ENCODE peak calls at places on chromosomes 13 and 19, in eight cellular contexts. One of them, this sample, is unnamed.

GRCh38 chr19:41433171-41433570 is 6.0 kb upstream of the B3GNT8 start:
- DNase-seq in lower lobe of right lung: no peak
- DNase-seq in HS-5: no peak
- DNase-seq in GDM1: no peak
- DNase-seq in sciatic nerve: no peak
- DNase-seq in GM03348: no peak
- DNase-seq in AG10803: no peak
- DNase-seq in KG1: no peak
- DNase-seq in this sample: no peak

GRCh38 chr19:16445238-16446107 is 26.3 kb downstream of the EPS15L1 start:
- DNase-seq in lower lobe of right lung: no peak
- DNase-seq in HS-5: peak
- DNase-seq in GDM1: peak
- DNase-seq in sciatic nerve: no peak
- DNase-seq in GM03348: no peak
- DNase-seq in AG10803: peak
- DNase-seq in KG1: peak
- DNase-seq in this sample: no peak

GRCh38 chr13:96141032-96141431 is 51.1 kb downstream of the HS6ST3 start:
- DNase-seq in lower lobe of right lung: no peak
- DNase-seq in HS-5: no peak
- DNase-seq in GDM1: no peak
- DNase-seq in sciatic nerve: no peak
- DNase-seq in GM03348: no peak
- DNase-seq in AG10803: peak
- DNase-seq in KG1: no peak
- DNase-seq in this sample: no peak

GRCh38 chr13:106061781-106062180 is 473.7 kb downstream of the EFNB2 start:
- DNase-seq in lower lobe of right lung: no peak
- DNase-seq in HS-5: no peak
- DNase-seq in GDM1: no peak
- DNase-seq in sciatic nerve: no peak
- DNase-seq in GM03348: no peak
- DNase-seq in AG10803: no peak
- DNase-seq in KG1: no peak
- DNase-seq in this sample: no peak

GRCh38 chr19:12482505-12482886 is 2.1 kb downstream of the ZNF709 start:
- DNase-seq in lower lobe of right lung: no peak
- DNase-seq in HS-5: no peak
- DNase-seq in GDM1: peak
- DNase-seq in sciatic nerve: no peak
- DNase-seq in GM03348: no peak
- DNase-seq in AG10803: no peak
- DNase-seq in KG1: no peak
- DNase-seq in this sample: no peak

GRCh38 chr13:39490136-39490535 is 112.9 kb downstream of the LHFPL6 start:
- DNase-seq in lower lobe of right lung: no peak
- DNase-seq in HS-5: no peak
- DNase-seq in GDM1: no peak
- DNase-seq in sciatic nerve: no peak
- DNase-seq in GM03348: no peak
- DNase-seq in AG10803: no peak
- DNase-seq in KG1: no peak
- DNase-seq in this sample: no peak

GRCh38 chr19:16615788-16616187 is 12.2 kb downstream of the MED26 start:
- DNase-seq in lower lobe of right lung: no peak
- DNase-seq in HS-5: no peak
- DNase-seq in GDM1: no peak
- DNase-seq in sciatic nerve: no peak
- DNase-seq in GM03348: no peak
- DNase-seq in AG10803: no peak
- DNase-seq in KG1: no peak
- DNase-seq in this sample: no peak

GRCh38 chr19:33177417-33177976 is 16.6 kb upstream of the LRP3 start:
- DNase-seq in lower lobe of right lung: no peak
- DNase-seq in HS-5: no peak
- DNase-seq in GDM1: no peak
- DNase-seq in sciatic nerve: no peak
- DNase-seq in GM03348: no peak
- DNase-seq in AG10803: no peak
- DNase-seq in KG1: peak
- DNase-seq in this sample: no peak

GRCh38 chr13:71873418-71874276 is 6.6 kb upstream of the DACH1 start:
- DNase-seq in lower lobe of right lung: no peak
- DNase-seq in HS-5: no peak
- DNase-seq in GDM1: no peak
- DNase-seq in sciatic nerve: no peak
- DNase-seq in GM03348: no peak
- DNase-seq in AG10803: no peak
- DNase-seq in KG1: no peak
- DNase-seq in this sample: no peak

GRCh38 chr19:35206379-35206778 is 22.2 kb downstream of the FAM187B start:
- DNase-seq in lower lobe of right lung: no peak
- DNase-seq in HS-5: no peak
- DNase-seq in GDM1: no peak
- DNase-seq in sciatic nerve: no peak
- DNase-seq in GM03348: no peak
- DNase-seq in AG10803: no peak
- DNase-seq in KG1: no peak
- DNase-seq in this sample: no peak

GRCh38 chr13:84446972-84447700 is 564.9 kb upstream of the SLITRK1 start:
- DNase-seq in lower lobe of right lung: peak
- DNase-seq in HS-5: no peak
- DNase-seq in GDM1: no peak
- DNase-seq in sciatic nerve: no peak
- DNase-seq in GM03348: peak
- DNase-seq in AG10803: peak
- DNase-seq in KG1: no peak
- DNase-seq in this sample: no peak

GRCh38 chr19:2081873-2082810 is 14.0 kb downstream of the MOB3A start:
- DNase-seq in lower lobe of right lung: peak
- DNase-seq in HS-5: no peak
- DNase-seq in GDM1: no peak
- DNase-seq in sciatic nerve: no peak
- DNase-seq in GM03348: no peak
- DNase-seq in AG10803: no peak
- DNase-seq in KG1: peak
- DNase-seq in this sample: no peak

GRCh38 chr13:106507560-106508274 is 27.7 kb downstream of the EFNB2 start:
- DNase-seq in lower lobe of right lung: no peak
- DNase-seq in HS-5: peak
- DNase-seq in GDM1: no peak
- DNase-seq in sciatic nerve: no peak
- DNase-seq in GM03348: peak
- DNase-seq in AG10803: peak
- DNase-seq in KG1: no peak
- DNase-seq in this sample: no peak

GRCh38 chr19:1651061-1651547 is 1.3 kb downstream of the TCF3 start:
- DNase-seq in lower lobe of right lung: no peak
- DNase-seq in HS-5: no peak
- DNase-seq in GDM1: no peak
- DNase-seq in sciatic nerve: no peak
- DNase-seq in GM03348: peak
- DNase-seq in AG10803: peak
- DNase-seq in KG1: no peak
- DNase-seq in this sample: no peak

GRCh38 chr13:40331802-40332201 is 334.6 kb downstream of the FOXO1 start:
- DNase-seq in lower lobe of right lung: no peak
- DNase-seq in HS-5: no peak
- DNase-seq in GDM1: no peak
- DNase-seq in sciatic nerve: no peak
- DNase-seq in GM03348: no peak
- DNase-seq in AG10803: no peak
- DNase-seq in KG1: no peak
- DNase-seq in this sample: no peak

GRCh38 chr13:105165449-105166125 is 1369.9 kb downstream of the EFNB2 start:
- DNase-seq in lower lobe of right lung: peak
- DNase-seq in HS-5: no peak
- DNase-seq in GDM1: no peak
- DNase-seq in sciatic nerve: no peak
- DNase-seq in GM03348: no peak
- DNase-seq in AG10803: no peak
- DNase-seq in KG1: no peak
- DNase-seq in this sample: no peak

GRCh38 chr13:66805657-66806056 is 424.5 kb downstream of the PCDH9 start:
- DNase-seq in lower lobe of right lung: no peak
- DNase-seq in HS-5: no peak
- DNase-seq in GDM1: no peak
- DNase-seq in sciatic nerve: no peak
- DNase-seq in GM03348: no peak
- DNase-seq in AG10803: no peak
- DNase-seq in KG1: no peak
- DNase-seq in this sample: no peak

GRCh38 chr13:107138468-107138867 is 570.5 kb upstream of the ARGLU1 start:
- DNase-seq in lower lobe of right lung: no peak
- DNase-seq in HS-5: no peak
- DNase-seq in GDM1: no peak
- DNase-seq in sciatic nerve: no peak
- DNase-seq in GM03348: no peak
- DNase-seq in AG10803: no peak
- DNase-seq in KG1: no peak
- DNase-seq in this sample: no peak

GRCh38 chr19:47110521-47111080 is 3.0 kb downstream of the ZC3H4 start:
- DNase-seq in lower lobe of right lung: no peak
- DNase-seq in HS-5: no peak
- DNase-seq in GDM1: no peak
- DNase-seq in sciatic nerve: no peak
- DNase-seq in GM03348: no peak
- DNase-seq in AG10803: no peak
- DNase-seq in KG1: no peak
- DNase-seq in this sample: no peak

GRCh38 chr13:35699805-35700204 is 223.3 kb upstream of the MAB21L1 start:
- DNase-seq in lower lobe of right lung: no peak
- DNase-seq in HS-5: no peak
- DNase-seq in GDM1: no peak
- DNase-seq in sciatic nerve: peak
- DNase-seq in GM03348: peak
- DNase-seq in AG10803: peak
- DNase-seq in KG1: no peak
- DNase-seq in this sample: no peak

GRCh38 chr19:843180-843835 is 2.5 kb downstream of the PRTN3 start:
- DNase-seq in lower lobe of right lung: peak
- DNase-seq in HS-5: no peak
- DNase-seq in GDM1: no peak
- DNase-seq in sciatic nerve: peak
- DNase-seq in GM03348: peak
- DNase-seq in AG10803: no peak
- DNase-seq in KG1: no peak
- DNase-seq in this sample: no peak

GRCh38 chr19:31499281-31499680 is 150.0 kb upstream of the TSHZ3 start:
- DNase-seq in lower lobe of right lung: no peak
- DNase-seq in HS-5: no peak
- DNase-seq in GDM1: no peak
- DNase-seq in sciatic nerve: no peak
- DNase-seq in GM03348: no peak
- DNase-seq in AG10803: no peak
- DNase-seq in KG1: no peak
- DNase-seq in this sample: no peak

GRCh38 chr13:21625366-21625765 is 21.4 kb upstream of the MICU2 start:
- DNase-seq in lower lobe of right lung: no peak
- DNase-seq in HS-5: no peak
- DNase-seq in GDM1: peak
- DNase-seq in sciatic nerve: no peak
- DNase-seq in GM03348: peak
- DNase-seq in AG10803: peak
- DNase-seq in KG1: no peak
- DNase-seq in this sample: no peak

GRCh38 chr13:113564331-113565023 is 20.1 kb upstream of the TFDP1 start:
- DNase-seq in lower lobe of right lung: peak
- DNase-seq in HS-5: no peak
- DNase-seq in GDM1: no peak
- DNase-seq in sciatic nerve: peak
- DNase-seq in GM03348: no peak
- DNase-seq in AG10803: no peak
- DNase-seq in KG1: no peak
- DNase-seq in this sample: no peak

GRCh38 chr13:24671367-24672117 is 8.7 kb upstream of the ATP12A start:
- DNase-seq in lower lobe of right lung: no peak
- DNase-seq in HS-5: peak
- DNase-seq in GDM1: no peak
- DNase-seq in sciatic nerve: no peak
- DNase-seq in GM03348: peak
- DNase-seq in AG10803: peak
- DNase-seq in KG1: peak
- DNase-seq in this sample: peak

GRCh38 chr19:58317481-58318072 is 9.2 kb upstream of the ZSCAN22 start:
- DNase-seq in lower lobe of right lung: no peak
- DNase-seq in HS-5: no peak
- DNase-seq in GDM1: no peak
- DNase-seq in sciatic nerve: no peak
- DNase-seq in GM03348: peak
- DNase-seq in AG10803: peak
- DNase-seq in KG1: no peak
- DNase-seq in this sample: no peak

GRCh38 chr13:38255600-38255999 is 94.1 kb upstream of the UFM1 start:
- DNase-seq in lower lobe of right lung: no peak
- DNase-seq in HS-5: no peak
- DNase-seq in GDM1: no peak
- DNase-seq in sciatic nerve: no peak
- DNase-seq in GM03348: no peak
- DNase-seq in AG10803: no peak
- DNase-seq in KG1: no peak
- DNase-seq in this sample: no peak

GRCh38 chr13:25249001-25249543 is 38.2 kb downstream of the MTMR6 start:
- DNase-seq in lower lobe of right lung: no peak
- DNase-seq in HS-5: no peak
- DNase-seq in GDM1: no peak
- DNase-seq in sciatic nerve: no peak
- DNase-seq in GM03348: peak
- DNase-seq in AG10803: peak
- DNase-seq in KG1: no peak
- DNase-seq in this sample: no peak

GRCh38 chr13:28622286-28622685 is 36.6 kb upstream of the POMP start:
- DNase-seq in lower lobe of right lung: peak
- DNase-seq in HS-5: no peak
- DNase-seq in GDM1: no peak
- DNase-seq in sciatic nerve: no peak
- DNase-seq in GM03348: no peak
- DNase-seq in AG10803: no peak
- DNase-seq in KG1: no peak
- DNase-seq in this sample: no peak

GRCh38 chr19:1590641-1591397 is 1.8 kb downstream of the MBD3 start:
- DNase-seq in lower lobe of right lung: no peak
- DNase-seq in HS-5: no peak
- DNase-seq in GDM1: no peak
- DNase-seq in sciatic nerve: no peak
- DNase-seq in GM03348: peak
- DNase-seq in AG10803: no peak
- DNase-seq in KG1: peak
- DNase-seq in this sample: no peak

GRCh38 chr13:24116103-24116502 is 44.4 kb upstream of the SPATA13 start:
- DNase-seq in lower lobe of right lung: no peak
- DNase-seq in HS-5: no peak
- DNase-seq in GDM1: no peak
- DNase-seq in sciatic nerve: no peak
- DNase-seq in GM03348: no peak
- DNase-seq in AG10803: no peak
- DNase-seq in KG1: no peak
- DNase-seq in this sample: no peak